ENCODE peak calls at places on chromosomes 4 and X, in five cellular contexts. F, Y, S, W and N are unnamed samples. For H3K4me1, the result is how much of the 10 kb centered on the place peaks cover.

GRCh38 chrX:129116651-129117050 is 406.6 kb downstream of the SMARCA1 start:
- DNase-seq in F (no peak), Y (no peak), S (no peak), W (no peak), N (no peak)

GRCh38 chr4:182103614-182104319 is 139.4 kb upstream of the TENM3 start:
- DNase-seq in F (no peak), Y (no peak), S (no peak), W (no peak), N (no peak)

GRCh38 chr4:8191136-8191747 is 7.8 kb upstream of the SH3TC1 start:
- DNase-seq in F (peak), Y (no peak), S (peak), W (no peak), N (peak)

GRCh38 chr4:171582961-171583581 is 230.1 kb upstream of the GALNTL6 start:
- DNase-seq in F (no peak), Y (no peak), S (no peak), W (no peak), N (no peak)

GRCh38 chr4:60201052-60201673 is 999.0 kb upstream of the ADGRL3 start:
- DNase-seq in F (no peak), Y (peak), S (no peak), W (no peak), N (no peak)

GRCh38 chrX:8815460-8816065 is 14.4 kb upstream of the FAM9A start:
- DNase-seq in F (no peak), Y (no peak), S (no peak), W (no peak), N (no peak)

GRCh38 chr4:26377352-26378311 is 56.8 kb downstream of the RBPJ start:
- DNase-seq in F (no peak), Y (no peak), S (no peak), W (no peak), N (no peak)

GRCh38 chrX:118182050-118182449 is 65.4 kb upstream of the KLHL13 start:
- DNase-seq in F (no peak), Y (no peak), S (no peak), W (no peak), N (no peak)

GRCh38 chr4:89006307-89006706 is 50.7 kb downstream of the FAM13A start:
- DNase-seq in F (no peak), Y (no peak), S (no peak), W (no peak), N (no peak)

GRCh38 chr4:39729557-39729956 is 31.6 kb downstream of the UBE2K start:
- DNase-seq in F (no peak), Y (no peak), S (no peak), W (no peak), N (no peak)

GRCh38 chr4:21815651-21816050 is 132.9 kb downstream of the KCNIP4 start:
- DNase-seq in F (no peak), Y (no peak), S (no peak), W (no peak), N (no peak)

GRCh38 chr4:137892134-137892533 is 350.0 kb downstream of the SLC7A11 start:
- DNase-seq in F (no peak), Y (no peak), S (no peak), W (peak), N (no peak)

GRCh38 chr4:154998284-154998683 is 210.2 kb upstream of the NPY2R start:
- DNase-seq in F (no peak), Y (no peak), S (no peak), W (no peak), N (no peak)

GRCh38 chr4:37742149-37742548 is 56.0 kb upstream of the RELL1 start:
- DNase-seq in F (no peak), Y (no peak), S (no peak), W (no peak), N (no peak)

GRCh38 chrX:76029385-76029784 is 143.5 kb upstream of the PBDC1 start:
- DNase-seq in F (no peak), Y (no peak), S (no peak), W (no peak), N (no peak)

GRCh38 chr4:17164656-17165055 is 266.2 kb upstream of the LDB2 start:
- DNase-seq in F (no peak), Y (no peak), S (no peak), W (no peak), N (no peak)

GRCh38 chr4:151540728-151541437 is 131.9 kb downstream of the FHIP1A start:
- DNase-seq in F (no peak), Y (no peak), S (no peak), W (peak), N (no peak)

GRCh38 chrX:105331244-105331643 is 110.8 kb upstream of the TEX13A start:
- DNase-seq in F (no peak), Y (no peak), S (no peak), W (peak), N (no peak)

GRCh38 chr4:184896868-184897715 is 71.3 kb upstream of the ACSL1 start:
- DNase-seq in F (peak), Y (no peak), S (no peak), W (no peak), N (no peak)

GRCh38 chr4:82450966-82451755 is 20.8 kb downstream of the ENOPH1 start:
- DNase-seq in F (no peak), Y (no peak), S (no peak), W (no peak), N (no peak)

GRCh38 chrX:96564595-96564994 is 120.0 kb upstream of the DIAPH2 start:
- DNase-seq in F (no peak), Y (no peak), S (no peak), W (no peak), N (no peak)

DNA sequence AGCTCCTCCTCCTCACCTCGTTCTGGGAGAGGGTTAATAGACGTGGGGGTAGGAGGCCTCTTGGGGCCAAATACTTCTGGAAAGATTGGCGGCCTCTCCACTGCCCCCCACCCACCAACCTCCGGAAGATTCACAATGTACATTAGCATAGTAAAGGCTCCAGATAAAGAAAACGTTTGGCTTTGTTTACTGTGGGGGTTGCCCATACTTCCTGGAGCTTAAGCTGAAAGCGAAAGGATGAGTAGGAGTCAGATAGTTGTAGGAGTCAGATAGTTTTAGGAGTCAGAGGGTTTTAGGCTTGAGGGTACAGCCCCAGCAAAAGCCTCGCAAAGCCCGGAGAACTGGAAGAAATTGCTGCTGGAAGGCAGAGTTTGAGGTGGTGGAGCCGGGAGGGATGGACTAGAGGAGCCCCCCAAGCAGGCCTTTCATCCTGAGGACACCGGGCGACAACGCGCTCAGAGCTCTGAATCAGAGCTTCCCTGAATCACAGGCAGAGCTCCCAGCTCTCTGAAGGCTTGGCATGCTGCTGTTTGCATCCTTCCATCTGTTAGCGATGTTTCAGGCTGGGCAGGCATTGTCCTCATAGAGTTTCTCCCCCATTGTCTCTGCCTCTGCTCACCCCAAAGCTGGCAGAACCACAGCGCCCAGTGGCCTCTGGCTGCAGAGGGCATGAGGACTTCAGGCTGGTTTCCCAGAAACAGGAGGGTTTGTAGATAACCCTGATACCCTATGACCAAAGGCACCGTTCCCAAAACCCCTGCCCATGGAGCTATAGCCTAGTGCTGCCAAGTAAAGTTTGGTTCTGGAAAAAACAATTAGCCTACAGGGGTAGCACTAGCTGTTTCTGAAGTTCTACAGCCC is 280.7 kb downstream of the BCOR start:
- DNase-seq in F (no peak), Y (peak), S (peak), W (no peak), N (no peak)
- H3K4me1 ChIP-seq in F (under half), Y (under half), S (under half), W (under half), N (under half)

DNA sequence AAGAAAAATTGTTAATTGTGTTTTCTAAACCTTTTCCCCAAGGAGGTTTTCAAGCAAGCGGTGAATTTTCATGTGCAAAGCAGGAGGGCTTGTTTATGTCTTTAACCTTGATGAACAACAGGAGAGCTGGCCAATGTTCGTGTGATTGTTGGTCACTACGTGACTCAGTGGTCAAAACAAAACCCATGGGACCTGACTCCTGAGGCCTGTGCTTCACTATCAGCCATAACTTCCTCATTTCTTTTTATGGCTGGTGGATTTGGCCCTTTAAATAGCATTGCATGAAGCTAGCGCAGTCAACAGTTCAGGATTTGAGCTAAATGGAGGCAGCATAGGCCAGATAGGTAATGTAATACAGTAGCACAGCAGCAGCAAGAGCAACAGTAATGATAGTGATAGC is 80.5 kb downstream of the MID1IP1 start:
- DNase-seq in F (no peak), Y (no peak), S (no peak), W (no peak), N (no peak)
- TF ChIP-seq CTCF in F (no peak), Y (no peak), S (no peak), W (no peak), N (no peak)

GRCh38 chr4:128600996-128601857 is 208.3 kb upstream of the JADE1 start:
- DNase-seq in F (peak), Y (no peak), S (peak), W (peak), N (peak)

GRCh38 chr4:128601992-128602695 is 207.4 kb upstream of the JADE1 start:
- DNase-seq in F (peak), Y (no peak), S (peak), W (no peak), N (peak)

GRCh38 chr4:128604840-128605239 is 204.7 kb upstream of the JADE1 start:
- DNase-seq in F (no peak), Y (no peak), S (no peak), W (peak), N (no peak)

GRCh38 chr4:128606173-128606572 is 203.3 kb upstream of the JADE1 start:
- DNase-seq in F (no peak), Y (no peak), S (no peak), W (peak), N (no peak)

DNA sequence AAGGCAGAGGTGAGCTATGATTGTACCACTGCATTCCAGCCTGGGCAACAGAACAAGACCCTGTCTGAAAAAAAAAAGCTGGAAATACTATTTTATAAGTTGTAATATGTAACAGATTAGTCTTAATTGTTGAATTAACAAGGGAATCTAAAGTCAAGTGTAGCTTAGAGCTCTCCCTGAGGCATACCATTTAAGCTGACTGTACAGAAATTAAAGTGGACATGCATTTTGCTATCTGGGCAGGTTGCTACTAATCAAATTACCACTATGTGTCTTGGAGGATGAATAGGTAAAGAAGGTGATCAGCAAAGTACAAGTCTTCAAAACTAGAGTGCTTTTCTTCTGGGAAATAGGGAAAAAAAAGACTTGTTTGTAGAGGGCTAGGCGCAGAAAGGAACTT is 205.3 kb upstream of the JADE1 start:
- DNase-seq in F (no peak), Y (no peak), S (no peak), W (no peak), N (no peak)
- H3K4me1 ChIP-seq in F (under half), Y (under half), S (under half), W (under half), N (under half)

DNA sequence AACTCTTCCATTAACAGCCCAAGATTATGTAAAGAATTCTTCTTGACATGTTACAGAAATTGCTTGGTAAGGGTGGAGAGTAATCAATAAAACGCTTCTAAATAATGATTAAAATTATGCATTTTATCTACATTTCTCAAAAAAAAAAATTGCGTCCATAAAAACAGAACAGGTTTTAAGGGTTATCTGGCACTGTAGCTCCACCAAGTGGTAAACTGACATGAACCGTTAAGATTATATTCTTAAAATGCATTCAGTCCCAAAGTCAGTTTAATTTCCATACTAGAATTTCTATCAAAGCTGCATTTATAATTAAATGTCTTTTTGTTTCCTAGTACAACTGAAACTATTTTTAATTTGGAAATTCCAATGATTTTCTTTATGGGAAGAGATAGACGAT is 214.0 kb upstream of the UGT8 start:
- DNase-seq in F (no peak), Y (no peak), S (no peak), W (no peak), N (no peak)
- TF ChIP-seq CTCF in F (peak), Y (peak), S (no peak), W (peak), N (peak)

DNA sequence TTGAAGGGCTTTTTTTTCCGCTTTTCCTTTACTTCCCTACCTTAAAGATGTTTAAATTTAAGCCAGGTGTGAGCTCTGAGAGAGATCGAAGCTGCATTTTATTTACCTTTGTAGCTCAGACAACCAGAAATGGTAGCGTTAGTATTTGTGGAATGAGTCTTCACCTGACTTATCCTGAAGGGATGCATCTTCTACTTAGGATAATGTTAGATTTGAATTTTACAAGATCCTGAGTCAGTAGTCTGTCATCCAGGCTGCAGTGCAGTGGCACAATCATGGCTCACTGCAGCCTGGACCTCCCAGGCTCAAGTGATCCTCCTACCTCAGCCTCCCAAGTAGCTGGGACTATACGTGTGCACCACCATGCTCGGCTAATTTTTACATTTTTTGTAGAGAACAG is 26.2 kb downstream of the TMSB4X start:
- DNase-seq in F (no peak), Y (no peak), S (no peak), W (no peak), N (no peak)
- H3K4me1 ChIP-seq in F (under half), Y (under half), S (under half), W (under half), N (under half)

DNA sequence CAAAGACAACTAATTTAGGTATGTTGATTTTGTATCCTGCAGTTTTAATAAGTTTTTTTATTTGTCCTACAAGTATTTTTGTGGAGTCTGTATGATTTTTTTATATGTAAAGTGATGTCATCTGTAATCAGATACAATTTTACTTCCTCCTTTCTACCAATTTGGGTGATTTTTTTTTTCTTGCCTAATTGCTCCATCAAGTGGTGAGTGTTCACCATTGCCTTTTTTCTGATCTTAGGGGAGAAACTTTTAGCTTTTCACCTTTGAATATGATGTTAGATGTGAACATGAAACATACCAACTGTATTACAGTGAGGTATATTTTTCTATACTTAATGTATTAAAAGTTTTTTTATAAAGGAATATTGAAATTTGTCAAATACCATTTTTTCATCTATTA is 362.3 kb downstream of the PABPC4L start:
- DNase-seq in F (no peak), Y (no peak), S (no peak), W (no peak), N (no peak)
- TF ChIP-seq CTCF in F (no peak), Y (peak), S (no peak), W (peak), N (no peak)

DNA sequence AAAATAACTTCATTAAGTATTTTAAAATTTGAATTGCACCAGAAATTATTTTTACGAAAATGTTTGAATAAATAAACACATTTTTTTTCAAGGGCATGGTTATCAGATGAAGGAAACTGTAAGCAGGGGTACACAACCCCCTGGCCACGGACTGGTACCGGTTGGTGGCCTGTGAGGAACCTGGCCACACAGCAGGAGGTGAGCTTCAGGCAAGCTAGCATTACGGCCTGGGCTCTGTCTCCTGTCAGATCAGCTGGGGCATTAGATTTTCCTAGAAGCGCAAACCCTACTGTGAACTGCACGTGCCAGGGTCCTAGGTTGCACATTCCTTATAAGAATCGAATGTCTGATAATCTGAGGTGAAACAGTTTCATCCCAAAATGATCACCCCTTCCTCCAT is 1499.7 kb upstream of the AGA start:
- DNase-seq in F (no peak), Y (no peak), S (no peak), W (no peak), N (no peak)
- H3K4me1 ChIP-seq in F (under half), Y (under half), S (under half), W (under half), N (under half)

DNA sequence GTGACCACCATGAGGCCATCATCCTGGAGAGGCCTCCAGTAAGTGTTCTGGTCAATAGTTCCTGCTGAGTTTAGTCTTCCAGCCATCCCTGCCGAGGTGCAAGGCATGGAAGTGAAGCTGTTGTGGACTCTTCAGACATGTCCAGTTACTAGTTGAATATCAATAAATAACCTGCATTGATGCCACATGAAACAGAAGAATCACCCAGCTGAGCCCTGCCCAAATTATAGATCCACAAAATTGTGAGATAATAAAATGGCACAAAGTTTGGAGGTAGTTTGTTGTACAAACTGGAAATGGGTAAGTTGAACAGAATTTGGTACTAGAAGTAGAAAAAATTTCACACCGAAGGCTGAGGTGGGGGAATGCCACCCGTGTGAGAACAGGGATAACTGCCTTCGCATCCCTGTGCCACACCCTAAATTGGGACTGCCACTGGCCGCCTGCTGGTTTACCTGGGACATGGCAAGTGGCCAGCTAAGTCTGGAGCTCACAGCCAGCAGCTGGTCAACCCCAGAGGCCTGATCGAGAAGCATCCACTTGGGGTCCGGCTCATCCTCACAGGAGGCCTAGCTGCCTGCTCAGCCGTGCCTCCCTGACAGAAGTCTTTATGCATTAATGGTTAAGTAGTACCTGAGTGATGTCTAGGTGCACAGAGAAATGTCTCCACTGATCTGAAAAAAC is 184.5 kb downstream of the SPRY1 start:
- DNase-seq in F (no peak), Y (no peak), S (no peak), W (no peak), N (no peak)
- TF ChIP-seq CTCF in F (no peak), Y (peak), S (no peak), W (no peak), N (no peak)

DNA sequence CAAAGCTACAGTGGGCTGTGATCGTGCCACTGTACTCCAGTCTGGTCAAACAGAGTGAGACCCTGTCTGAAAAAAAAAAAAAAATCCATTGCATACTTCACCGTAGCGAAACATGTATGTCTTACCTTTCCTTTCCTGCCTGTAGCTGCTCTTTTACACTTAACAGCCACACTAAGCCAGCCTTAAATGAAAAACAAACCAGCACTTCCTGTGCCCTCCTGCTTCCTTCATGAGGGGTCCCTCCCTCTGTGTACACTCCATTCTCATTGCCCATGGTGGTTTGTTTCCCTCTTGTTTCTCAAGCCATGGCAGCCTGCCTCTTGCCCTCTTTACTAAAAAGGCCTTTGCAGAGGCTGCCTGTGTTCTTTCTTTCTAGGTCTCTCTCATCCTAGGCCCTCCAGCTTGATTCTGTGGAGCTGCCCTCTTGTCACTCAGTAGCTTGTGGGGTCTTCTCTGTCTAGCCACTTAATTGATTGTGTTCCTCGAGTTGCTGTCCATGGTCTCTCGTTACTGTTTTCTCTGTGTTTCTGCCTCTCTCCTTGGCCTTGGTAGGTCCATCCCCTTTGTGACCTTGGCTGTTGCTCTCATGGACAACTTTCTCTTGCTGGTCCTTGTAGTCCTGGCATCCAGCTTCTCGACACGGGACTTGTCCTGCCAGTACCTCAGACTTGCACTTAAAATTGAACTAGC is 52.1 kb upstream of the MSANTD1 start:
- DNase-seq in F (no peak), Y (no peak), S (no peak), W (no peak), N (no peak)
- H3K4me1 ChIP-seq in F (under half), Y (under half), S (under half), W (under half), N (under half)